ENCODE peak calls at places on chromosomes 3 and 15, in four cellular contexts. One of them, this sample, is unnamed.

GRCh38 chr3:32420138-32420981 is 28.7 kb downstream of the CMTM7 start:
- DNase-seq in fibroblast of mammary gland: no peak
- DNase-seq in heart left ventricle: no peak
- DNase-seq in A549: peak; percentile 65
- DNase-seq in this sample: peak; percentile 47

GRCh38 chr3:100057716-100058575 is 56.4 kb downstream of the FILIP1L start:
- DNase-seq in fibroblast of mammary gland: peak; percentile 23
- DNase-seq in heart left ventricle: no peak
- DNase-seq in A549: no peak
- DNase-seq in this sample: no peak

GRCh38 chr3:134364936-134365765 is 9.1 kb downstream of the AMOTL2 start:
- DNase-seq in fibroblast of mammary gland: peak; percentile 54
- DNase-seq in A549: no peak
- DNase-seq in heart left ventricle: peak; percentile 14
- DNase-seq in this sample: peak; percentile 60

GRCh38 chr15:99124641-99125040 is 19.8 kb downstream of the SYNM start:
- DNase-seq in A549: no peak
- DNase-seq in heart left ventricle: no peak
- DNase-seq in fibroblast of mammary gland: no peak
- DNase-seq in this sample: no peak

GRCh38 chr3:118337649-118338048 is 697.0 kb downstream of the IGSF11 start:
- DNase-seq in heart left ventricle: no peak
- DNase-seq in fibroblast of mammary gland: no peak
- DNase-seq in A549: no peak
- DNase-seq in this sample: no peak

GRCh38 chr3:119160815-119161214 is 12.6 kb upstream of the UPK1B start:
- DNase-seq in heart left ventricle: no peak
- DNase-seq in A549: no peak
- DNase-seq in fibroblast of mammary gland: no peak
- DNase-seq in this sample: no peak

GRCh38 chr3:65951836-65952505 is 86.7 kb downstream of the MAGI1 start:
- DNase-seq in fibroblast of mammary gland: peak; percentile 55
- DNase-seq in A549: no peak
- DNase-seq in heart left ventricle: no peak
- DNase-seq in this sample: no peak

GRCh38 chr3:53217175-53217574 is 38.6 kb downstream of the TKT start:
- DNase-seq in A549: no peak
- DNase-seq in heart left ventricle: no peak
- DNase-seq in fibroblast of mammary gland: no peak
- DNase-seq in this sample: no peak

GRCh38 chr3:16179261-16179660 is 4.8 kb downstream of the GALNT15 start:
- DNase-seq in heart left ventricle: no peak
- DNase-seq in A549: no peak
- DNase-seq in fibroblast of mammary gland: no peak
- DNase-seq in this sample: no peak

GRCh38 chr3:16176391-16177030 is 2.0 kb downstream of the GALNT15 start:
- DNase-seq in fibroblast of mammary gland: peak; percentile 50
- DNase-seq in heart left ventricle: no peak
- DNase-seq in A549: no peak
- DNase-seq in this sample: no peak

GRCh38 chr3:16178628-16178988 is 4.1 kb downstream of the GALNT15 start:
- DNase-seq in heart left ventricle: no peak
- DNase-seq in fibroblast of mammary gland: no peak
- DNase-seq in A549: no peak
- DNase-seq in this sample: no peak

GRCh38 chr3:16179771-16180736 is 5.6 kb downstream of the GALNT15 start:
- DNase-seq in fibroblast of mammary gland: peak; percentile 79
- DNase-seq in heart left ventricle: no peak
- DNase-seq in A549: no peak
- DNase-seq in this sample: peak; percentile 62

DNA sequence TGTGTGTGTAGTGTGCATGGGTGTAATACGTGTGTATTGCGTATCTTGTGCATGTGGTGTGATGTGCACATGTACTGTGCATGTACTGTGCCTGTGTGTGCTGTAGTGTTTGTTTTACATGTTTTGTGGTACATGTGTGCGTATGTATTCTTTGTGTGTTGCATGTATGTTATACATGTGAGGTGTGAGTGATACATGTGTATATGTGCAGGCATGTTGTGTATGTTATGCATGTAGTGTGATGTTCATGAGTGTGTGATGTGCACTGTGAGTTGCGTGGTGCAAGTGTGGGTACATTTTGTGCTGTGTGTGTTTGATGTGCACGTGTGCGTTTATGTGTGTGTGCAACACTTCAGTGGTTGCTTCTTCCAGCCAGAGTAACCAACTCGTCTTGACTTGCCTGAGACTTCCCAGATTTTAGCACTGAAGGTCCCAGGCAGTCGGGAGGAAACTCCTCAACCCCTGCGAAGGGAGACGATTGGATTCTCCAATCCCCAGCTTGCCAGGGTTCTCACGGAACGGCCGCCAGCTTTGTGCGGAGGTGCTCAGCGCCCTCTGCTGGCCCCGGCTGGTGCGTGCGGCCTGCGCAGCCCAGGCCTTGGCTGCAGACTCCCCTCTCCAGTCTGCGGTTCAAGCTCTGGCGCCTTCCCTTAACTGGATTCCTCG is 3.6 kb downstream of the GALNT15 start:
- DNase-seq in A549: peak; percentile 83
- DNase-seq in fibroblast of mammary gland: peak; percentile 92
- DNase-seq in heart left ventricle: peak; percentile 83
- DNase-seq in this sample: peak; percentile 94
- H3K4me3 ChIP-seq in A549: no peak overlapping the region
- H3K4me3 ChIP-seq in fibroblast of mammary gland: peak overlapping the region; percentile 58
- H3K4me3 ChIP-seq in heart left ventricle: peak overlapping the region; percentile 56
- H3K4me3 ChIP-seq in this sample: no peak overlapping the region

DNA sequence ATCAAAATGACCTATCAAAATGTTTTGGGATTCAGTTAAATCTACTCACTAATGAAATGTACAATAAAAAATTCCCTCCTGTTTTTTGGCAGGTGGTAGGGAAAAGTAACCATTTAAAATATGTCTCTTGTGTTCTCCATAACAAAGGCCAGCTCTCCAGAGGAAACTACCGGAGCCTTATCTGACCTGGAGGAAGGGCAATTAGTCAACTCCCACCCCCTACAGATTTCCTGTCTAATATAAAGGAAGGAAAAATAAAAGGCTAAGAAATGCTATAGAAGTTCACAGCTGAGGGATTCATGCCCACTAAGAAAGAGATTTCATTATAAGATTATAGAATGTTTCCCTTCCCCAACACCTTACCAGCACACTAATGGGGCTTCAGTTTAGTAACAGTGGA is 376.5 kb upstream of the KCNMB2 start:
- DNase-seq in fibroblast of mammary gland: no peak
- DNase-seq in heart left ventricle: no peak
- DNase-seq in A549: no peak
- DNase-seq in this sample: no peak
- H3K4me3 ChIP-seq in fibroblast of mammary gland: no peak overlapping the region
- H3K4me3 ChIP-seq in heart left ventricle: no peak overlapping the region
- H3K4me3 ChIP-seq in A549: no peak overlapping the region
- H3K4me3 ChIP-seq in this sample: no peak overlapping the region

GRCh38 chr15:45115312-45115820 is 1.2 kb downstream of the DUOXA2 start:
- DNase-seq in fibroblast of mammary gland: no peak
- DNase-seq in heart left ventricle: no peak
- DNase-seq in A549: no peak
- DNase-seq in this sample: no peak
- H3K4me3 ChIP-seq in fibroblast of mammary gland: no peak overlapping the region
- H3K4me3 ChIP-seq in heart left ventricle: no peak overlapping the region
- H3K4me3 ChIP-seq in A549: no peak overlapping the region
- H3K4me3 ChIP-seq in this sample: no peak overlapping the region

GRCh38 chr3:191330309-191330712 is at the start of gene UTS2B:
- DNase-seq in A549: peak; percentile 29
- DNase-seq in fibroblast of mammary gland: peak; percentile 76
- DNase-seq in heart left ventricle: no peak
- DNase-seq in this sample: peak; percentile 75

GRCh38 chr3:191328963-191329653 is at the start of gene CCDC50:
- DNase-seq in A549: peak; percentile 65
- DNase-seq in fibroblast of mammary gland: peak; percentile 69
- DNase-seq in heart left ventricle: peak; percentile 91
- DNase-seq in this sample: peak; percentile 79

GRCh38 chr3:191329654-191330308 is 545 bp downstream of the UTS2B start:
- DNase-seq in fibroblast of mammary gland: peak; percentile 57
- DNase-seq in heart left ventricle: peak; percentile 58
- DNase-seq in A549: peak; percentile 29
- DNase-seq in this sample: peak; percentile 63

GRCh38 chr3:191333481-191333880 is 3.2 kb upstream of the UTS2B start:
- DNase-seq in A549: no peak
- DNase-seq in fibroblast of mammary gland: no peak
- DNase-seq in heart left ventricle: no peak
- DNase-seq in this sample: no peak

DNA sequence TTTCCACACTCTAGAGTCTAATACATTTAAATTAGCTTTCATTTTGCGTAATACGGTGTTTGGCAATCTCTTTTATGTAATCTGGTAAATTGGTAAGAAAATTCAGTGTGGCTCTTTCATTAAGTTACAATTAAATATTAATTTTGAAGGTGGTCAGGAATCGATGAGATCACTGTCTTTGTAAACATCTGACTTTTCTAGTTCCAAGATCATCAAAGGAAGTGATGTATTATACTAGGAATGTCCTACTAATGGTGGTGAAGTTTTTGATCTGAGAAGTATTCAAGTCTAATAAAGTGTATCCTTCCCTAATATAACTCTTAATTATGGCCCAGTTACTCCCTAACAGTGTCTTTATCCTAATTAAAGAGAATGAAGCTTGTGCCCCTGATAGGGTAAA is 1.1 kb upstream of the UTS2B start:
- DNase-seq in fibroblast of mammary gland: peak; percentile 56
- DNase-seq in heart left ventricle: no peak
- DNase-seq in A549: no peak
- DNase-seq in this sample: no peak
- H3K4me3 ChIP-seq in fibroblast of mammary gland: peak overlapping the region; percentile 79
- H3K4me3 ChIP-seq in heart left ventricle: peak overlapping the region; percentile 94
- H3K4me3 ChIP-seq in A549: peak overlapping the region; percentile 95
- H3K4me3 ChIP-seq in this sample: peak overlapping the region; percentile 87

This sample was measured in SJSA1.